ENCODE peak calls at places on chromosomes 7 and 10, in ten cellular contexts. J is iris pigment epithelial cell, D is HuH-7.5, Z is ovary, B is mucosa of descending colon, G is AG04450, H is NCI-H1105 treated with DMSO at 0.1 percent for 48 hours, M is HS-5, N is NCI-H2171, A is amniotic epithelial cell. I is an unnamed sample.

GRCh38 chr7:152925412-152926147 is 166.0 kb downstream of the ACTR3B start:
- DNase-seq in B (no peak), Z (peak), J (no peak), G (no peak), D (peak), M (no peak), A (no peak), N (no peak), H (no peak), I (no peak)

GRCh38 chr10:201328-201771 is 66.1 kb downstream of the ZMYND11 start:
- DNase-seq in A (peak), D (no peak), N (no peak), Z (no peak), B (no peak), J (peak), M (no peak), H (no peak), G (no peak), I (no peak)

GRCh38 chr10:48364659-48365405 is 58.4 kb downstream of the MAPK8 start:
- DNase-seq in D (no peak), H (peak), M (no peak), G (peak), A (peak), B (no peak), N (peak), Z (no peak), J (peak), I (no peak)

GRCh38 chr10:103544657-103545310 is 51.3 kb downstream of the NEURL1 start:
- DNase-seq in A (no peak), J (no peak), M (no peak), G (no peak), B (no peak), D (no peak), H (no peak), N (no peak), Z (no peak), I (no peak)

GRCh38 chr7:10536561-10536960 is 437.1 kb upstream of the PHF14 start:
- DNase-seq in B (no peak), Z (no peak), D (no peak), A (no peak), N (no peak), J (no peak), M (no peak), G (no peak), H (no peak), I (no peak)

GRCh38 chr10:113485801-113486200 is 67.1 kb upstream of the HABP2 start:
- DNase-seq in H (no peak), D (no peak), G (no peak), J (no peak), M (no peak), Z (no peak), B (no peak), A (no peak), N (no peak), I (no peak)

GRCh38 chr7:121406461-121406860 is 10.4 kb upstream of the FAM3C start:
- DNase-seq in J (no peak), H (no peak), B (no peak), A (no peak), M (no peak), Z (no peak), D (no peak), N (no peak), G (no peak), I (no peak)

GRCh38 chr7:50644586-50644985 is 79.4 kb upstream of the DDC start:
- DNase-seq in G (no peak), H (no peak), Z (no peak), N (no peak), M (no peak), B (no peak), J (no peak), D (no peak), A (no peak), I (no peak)

GRCh38 chr7:37083311-37084096 is 359.2 kb upstream of the AOAH start:
- DNase-seq in J (peak), Z (peak), G (no peak), H (no peak), M (peak), B (no peak), D (no peak), A (no peak), N (no peak), I (no peak)

GRCh38 chr10:122348512-122348911 is 26.0 kb upstream of the PLEKHA1 start:
- DNase-seq in D (no peak), G (no peak), H (peak), J (no peak), M (no peak), N (no peak), B (no peak), A (no peak), Z (no peak), I (no peak)

GRCh38 chr7:131950758-131951157 is 394.3 kb upstream of the PODXL start:
- DNase-seq in A (no peak), J (no peak), H (no peak), B (no peak), Z (no peak), M (no peak), D (no peak), N (no peak), G (no peak), I (no peak)

GRCh38 chr7:1856161-1856965 is 186.3 kb downstream of the ELFN1 start:
- DNase-seq in G (no peak), N (no peak), Z (peak), B (peak), H (no peak), A (no peak), D (no peak), J (no peak), M (no peak), I (no peak)

I was measured in T-cell.